ENCODE peak calls at places on chromosomes 11 and 22, in nine cellular contexts. One of them, this sample, is unnamed.
A peak's percentile ranks its signal among the peaks of the same experiment; 100 is the strongest.

GRCh38 chr22:24330636-24331035 is 60.0 kb downstream of the SPECC1L start:
- DNase-seq in activated CD8-positive, alpha-beta memory T cell treated with anti-CD3 and anti-CD28 coated beads, Interleukin-2, amount 50 U/mL, for 48 hours: no peak
- DNase-seq in stimulated activated naive CD8-positive, alpha-beta T cell treated with anti-CD3 and anti-CD28 coated beads, Interleukin-15, Interleukin-2, amounts not matched to agents 100 U/mL and 50 U/mL, for 24 hours: no peak
- DNase-seq in epithelial cell of proximal tubule: no peak
- DNase-seq in fibroblast of lung: no peak
- DNase-seq in Daoy: peak; percentile 11
- DNase-seq in substantia nigra: no peak
- DNase-seq in neuronal stem cell: no peak
- DNase-seq in Caki2: no peak
- DNase-seq in this sample: no peak

GRCh38 chr22:42313204-42313603 is 42.8 kb upstream of the TCF20 start:
- DNase-seq in activated CD8-positive, alpha-beta memory T cell treated with anti-CD3 and anti-CD28 coated beads, Interleukin-2, amount 50 U/mL, for 48 hours: no peak
- DNase-seq in stimulated activated naive CD8-positive, alpha-beta T cell treated with anti-CD3 and anti-CD28 coated beads, Interleukin-15, Interleukin-2, amounts not matched to agents 100 U/mL and 50 U/mL, for 24 hours: no peak
- DNase-seq in epithelial cell of proximal tubule: no peak
- DNase-seq in fibroblast of lung: no peak
- DNase-seq in Daoy: peak; percentile 20
- DNase-seq in substantia nigra: no peak
- DNase-seq in neuronal stem cell: no peak
- DNase-seq in Caki2: no peak
- DNase-seq in this sample: no peak

GRCh38 chr22:20514658-20515406 is 7.4 kb downstream of the MED15 start:
- DNase-seq in activated CD8-positive, alpha-beta memory T cell treated with anti-CD3 and anti-CD28 coated beads, Interleukin-2, amount 50 U/mL, for 48 hours: no peak
- DNase-seq in stimulated activated naive CD8-positive, alpha-beta T cell treated with anti-CD3 and anti-CD28 coated beads, Interleukin-15, Interleukin-2, amounts not matched to agents 100 U/mL and 50 U/mL, for 24 hours: no peak
- DNase-seq in epithelial cell of proximal tubule: no peak
- DNase-seq in fibroblast of lung: peak; percentile 87
- DNase-seq in Daoy: peak; percentile 74
- DNase-seq in substantia nigra: no peak
- DNase-seq in neuronal stem cell: no peak
- DNase-seq in Caki2: peak; percentile 44
- DNase-seq in this sample: no peak

GRCh38 chr11:29127456-29127855 is 889.4 kb downstream of the KCNA4 start:
- DNase-seq in activated CD8-positive, alpha-beta memory T cell treated with anti-CD3 and anti-CD28 coated beads, Interleukin-2, amount 50 U/mL, for 48 hours: no peak
- DNase-seq in stimulated activated naive CD8-positive, alpha-beta T cell treated with anti-CD3 and anti-CD28 coated beads, Interleukin-15, Interleukin-2, amounts not matched to agents 100 U/mL and 50 U/mL, for 24 hours: no peak
- DNase-seq in epithelial cell of proximal tubule: peak; percentile 50
- DNase-seq in fibroblast of lung: no peak
- DNase-seq in Daoy: no peak
- DNase-seq in substantia nigra: no peak
- DNase-seq in neuronal stem cell: no peak
- DNase-seq in Caki2: peak; percentile 19
- DNase-seq in this sample: no peak

GRCh38 chr11:9573775-9574555 is 495 bp downstream of the WEE1 start:
- DNase-seq in activated CD8-positive, alpha-beta memory T cell treated with anti-CD3 and anti-CD28 coated beads, Interleukin-2, amount 50 U/mL, for 48 hours: no peak
- DNase-seq in stimulated activated naive CD8-positive, alpha-beta T cell treated with anti-CD3 and anti-CD28 coated beads, Interleukin-15, Interleukin-2, amounts not matched to agents 100 U/mL and 50 U/mL, for 24 hours: peak; percentile 34
- DNase-seq in epithelial cell of proximal tubule: no peak
- DNase-seq in fibroblast of lung: no peak
- DNase-seq in Daoy: peak; percentile 26
- DNase-seq in substantia nigra: no peak
- DNase-seq in neuronal stem cell: no peak
- DNase-seq in Caki2: no peak
- DNase-seq in this sample: no peak

GRCh38 chr11:45089251-45089650 is 57.2 kb upstream of the PRDM11 start:
- DNase-seq in activated CD8-positive, alpha-beta memory T cell treated with anti-CD3 and anti-CD28 coated beads, Interleukin-2, amount 50 U/mL, for 48 hours: no peak
- DNase-seq in stimulated activated naive CD8-positive, alpha-beta T cell treated with anti-CD3 and anti-CD28 coated beads, Interleukin-15, Interleukin-2, amounts not matched to agents 100 U/mL and 50 U/mL, for 24 hours: no peak
- DNase-seq in epithelial cell of proximal tubule: no peak
- DNase-seq in fibroblast of lung: peak; percentile 99
- DNase-seq in Daoy: peak; percentile 62
- DNase-seq in substantia nigra: no peak
- DNase-seq in neuronal stem cell: no peak
- DNase-seq in Caki2: no peak
- DNase-seq in this sample: no peak

GRCh38 chr11:76233936-76234703 is 27.8 kb upstream of the WNT11 start:
- DNase-seq in activated CD8-positive, alpha-beta memory T cell treated with anti-CD3 and anti-CD28 coated beads, Interleukin-2, amount 50 U/mL, for 48 hours: no peak
- DNase-seq in stimulated activated naive CD8-positive, alpha-beta T cell treated with anti-CD3 and anti-CD28 coated beads, Interleukin-15, Interleukin-2, amounts not matched to agents 100 U/mL and 50 U/mL, for 24 hours: peak; percentile 47
- DNase-seq in epithelial cell of proximal tubule: no peak
- DNase-seq in fibroblast of lung: peak; percentile 44
- DNase-seq in Daoy: peak; percentile 59
- DNase-seq in substantia nigra: no peak
- DNase-seq in neuronal stem cell: no peak
- DNase-seq in Caki2: no peak
- DNase-seq in this sample: peak; percentile 82

GRCh38 chr11:67632175-67632981 is 2.6 kb upstream of the NUDT8 start:
- DNase-seq in activated CD8-positive, alpha-beta memory T cell treated with anti-CD3 and anti-CD28 coated beads, Interleukin-2, amount 50 U/mL, for 48 hours: no peak
- DNase-seq in stimulated activated naive CD8-positive, alpha-beta T cell treated with anti-CD3 and anti-CD28 coated beads, Interleukin-15, Interleukin-2, amounts not matched to agents 100 U/mL and 50 U/mL, for 24 hours: no peak
- DNase-seq in epithelial cell of proximal tubule: no peak
- DNase-seq in fibroblast of lung: no peak
- DNase-seq in Daoy: no peak
- DNase-seq in substantia nigra: no peak
- DNase-seq in neuronal stem cell: no peak
- DNase-seq in Caki2: no peak
- DNase-seq in this sample: peak; percentile 52

GRCh38 chr11:44899959-44900358 is 50.7 kb downstream of the TP53I11 start:
- DNase-seq in activated CD8-positive, alpha-beta memory T cell treated with anti-CD3 and anti-CD28 coated beads, Interleukin-2, amount 50 U/mL, for 48 hours: peak; percentile 68
- DNase-seq in stimulated activated naive CD8-positive, alpha-beta T cell treated with anti-CD3 and anti-CD28 coated beads, Interleukin-15, Interleukin-2, amounts not matched to agents 100 U/mL and 50 U/mL, for 24 hours: peak; percentile 32
- DNase-seq in epithelial cell of proximal tubule: no peak
- DNase-seq in fibroblast of lung: peak; percentile 60
- DNase-seq in Daoy: peak; percentile 64
- DNase-seq in substantia nigra: no peak
- DNase-seq in neuronal stem cell: no peak
- DNase-seq in Caki2: peak; percentile 44
- DNase-seq in this sample: no peak

GRCh38 chr11:123033895-123034294 is 28.0 kb downstream of the HSPA8 start:
- DNase-seq in activated CD8-positive, alpha-beta memory T cell treated with anti-CD3 and anti-CD28 coated beads, Interleukin-2, amount 50 U/mL, for 48 hours: no peak
- DNase-seq in stimulated activated naive CD8-positive, alpha-beta T cell treated with anti-CD3 and anti-CD28 coated beads, Interleukin-15, Interleukin-2, amounts not matched to agents 100 U/mL and 50 U/mL, for 24 hours: no peak
- DNase-seq in epithelial cell of proximal tubule: no peak
- DNase-seq in fibroblast of lung: no peak
- DNase-seq in Daoy: peak; percentile 54
- DNase-seq in substantia nigra: no peak
- DNase-seq in neuronal stem cell: no peak
- DNase-seq in Caki2: no peak
- DNase-seq in this sample: no peak

GRCh38 chr11:110866081-110866480 is 153.8 kb upstream of the ARHGAP20 start:
- DNase-seq in activated CD8-positive, alpha-beta memory T cell treated with anti-CD3 and anti-CD28 coated beads, Interleukin-2, amount 50 U/mL, for 48 hours: no peak
- DNase-seq in stimulated activated naive CD8-positive, alpha-beta T cell treated with anti-CD3 and anti-CD28 coated beads, Interleukin-15, Interleukin-2, amounts not matched to agents 100 U/mL and 50 U/mL, for 24 hours: no peak
- DNase-seq in epithelial cell of proximal tubule: no peak
- DNase-seq in fibroblast of lung: peak; percentile 15
- DNase-seq in Daoy: no peak
- DNase-seq in substantia nigra: no peak
- DNase-seq in neuronal stem cell: no peak
- DNase-seq in Caki2: no peak
- DNase-seq in this sample: peak; percentile 62

GRCh38 chr11:61848631-61849030 is 20.5 kb downstream of the FADS2 start:
- DNase-seq in activated CD8-positive, alpha-beta memory T cell treated with anti-CD3 and anti-CD28 coated beads, Interleukin-2, amount 50 U/mL, for 48 hours: no peak
- DNase-seq in stimulated activated naive CD8-positive, alpha-beta T cell treated with anti-CD3 and anti-CD28 coated beads, Interleukin-15, Interleukin-2, amounts not matched to agents 100 U/mL and 50 U/mL, for 24 hours: no peak
- DNase-seq in epithelial cell of proximal tubule: no peak
- DNase-seq in fibroblast of lung: no peak
- DNase-seq in Daoy: no peak
- DNase-seq in substantia nigra: no peak
- DNase-seq in neuronal stem cell: no peak
- DNase-seq in Caki2: no peak
- DNase-seq in this sample: no peak

GRCh38 chr11:69044111-69045013 is 4.4 kb upstream of the TPCN2 start:
- DNase-seq in activated CD8-positive, alpha-beta memory T cell treated with anti-CD3 and anti-CD28 coated beads, Interleukin-2, amount 50 U/mL, for 48 hours: no peak
- DNase-seq in stimulated activated naive CD8-positive, alpha-beta T cell treated with anti-CD3 and anti-CD28 coated beads, Interleukin-15, Interleukin-2, amounts not matched to agents 100 U/mL and 50 U/mL, for 24 hours: peak; percentile 37
- DNase-seq in epithelial cell of proximal tubule: peak; percentile 47
- DNase-seq in fibroblast of lung: peak; percentile 83
- DNase-seq in Daoy: peak; percentile 72
- DNase-seq in substantia nigra: no peak
- DNase-seq in neuronal stem cell: peak; percentile 43
- DNase-seq in Caki2: peak; percentile 74
- DNase-seq in this sample: peak; percentile 91

GRCh38 chr22:22201185-22201924 is 43.2 kb upstream of the VPREB1 start:
- DNase-seq in activated CD8-positive, alpha-beta memory T cell treated with anti-CD3 and anti-CD28 coated beads, Interleukin-2, amount 50 U/mL, for 48 hours: no peak
- DNase-seq in stimulated activated naive CD8-positive, alpha-beta T cell treated with anti-CD3 and anti-CD28 coated beads, Interleukin-15, Interleukin-2, amounts not matched to agents 100 U/mL and 50 U/mL, for 24 hours: peak; percentile 75
- DNase-seq in epithelial cell of proximal tubule: no peak
- DNase-seq in fibroblast of lung: peak; percentile 37
- DNase-seq in Daoy: peak; percentile 46
- DNase-seq in substantia nigra: no peak
- DNase-seq in neuronal stem cell: peak; percentile 37
- DNase-seq in Caki2: no peak
- DNase-seq in this sample: peak; percentile 63

GRCh38 chr11:20387262-20388095 is at the start of gene PRMT3:
- DNase-seq in activated CD8-positive, alpha-beta memory T cell treated with anti-CD3 and anti-CD28 coated beads, Interleukin-2, amount 50 U/mL, for 48 hours: peak; percentile 98
- DNase-seq in stimulated activated naive CD8-positive, alpha-beta T cell treated with anti-CD3 and anti-CD28 coated beads, Interleukin-15, Interleukin-2, amounts not matched to agents 100 U/mL and 50 U/mL, for 24 hours: peak; percentile 97
- DNase-seq in epithelial cell of proximal tubule: peak; percentile 19
- DNase-seq in fibroblast of lung: peak; percentile 95
- DNase-seq in Daoy: peak; percentile 97
- DNase-seq in substantia nigra: peak; percentile 90
- DNase-seq in neuronal stem cell: peak; percentile 96
- DNase-seq in Caki2: peak; percentile 95
- DNase-seq in this sample: peak; percentile 97

GRCh38 chr11:36540998-36541397 is 26.8 kb upstream of the RAG1 start:
- DNase-seq in activated CD8-positive, alpha-beta memory T cell treated with anti-CD3 and anti-CD28 coated beads, Interleukin-2, amount 50 U/mL, for 48 hours: no peak
- DNase-seq in stimulated activated naive CD8-positive, alpha-beta T cell treated with anti-CD3 and anti-CD28 coated beads, Interleukin-15, Interleukin-2, amounts not matched to agents 100 U/mL and 50 U/mL, for 24 hours: peak; percentile 10
- DNase-seq in epithelial cell of proximal tubule: peak; percentile 19
- DNase-seq in fibroblast of lung: peak; percentile 51
- DNase-seq in Daoy: peak; percentile 36
- DNase-seq in substantia nigra: no peak
- DNase-seq in neuronal stem cell: no peak
- DNase-seq in Caki2: no peak
- DNase-seq in this sample: peak; percentile 72

GRCh38 chr22:23192133-23192532 is 11.8 kb downstream of the BCR start:
- DNase-seq in activated CD8-positive, alpha-beta memory T cell treated with anti-CD3 and anti-CD28 coated beads, Interleukin-2, amount 50 U/mL, for 48 hours: no peak
- DNase-seq in stimulated activated naive CD8-positive, alpha-beta T cell treated with anti-CD3 and anti-CD28 coated beads, Interleukin-15, Interleukin-2, amounts not matched to agents 100 U/mL and 50 U/mL, for 24 hours: no peak
- DNase-seq in epithelial cell of proximal tubule: no peak
- DNase-seq in fibroblast of lung: no peak
- DNase-seq in Daoy: no peak
- DNase-seq in substantia nigra: no peak
- DNase-seq in neuronal stem cell: no peak
- DNase-seq in Caki2: no peak
- DNase-seq in this sample: no peak

GRCh38 chr22:35688913-35689675 is 28.6 kb upstream of the APOL5 start:
- DNase-seq in activated CD8-positive, alpha-beta memory T cell treated with anti-CD3 and anti-CD28 coated beads, Interleukin-2, amount 50 U/mL, for 48 hours: no peak
- DNase-seq in stimulated activated naive CD8-positive, alpha-beta T cell treated with anti-CD3 and anti-CD28 coated beads, Interleukin-15, Interleukin-2, amounts not matched to agents 100 U/mL and 50 U/mL, for 24 hours: no peak
- DNase-seq in epithelial cell of proximal tubule: no peak
- DNase-seq in fibroblast of lung: no peak
- DNase-seq in Daoy: peak; percentile 37
- DNase-seq in substantia nigra: no peak
- DNase-seq in neuronal stem cell: no peak
- DNase-seq in Caki2: no peak
- DNase-seq in this sample: no peak

GRCh38 chr22:44578516-44579230 is 80.6 kb upstream of the RTL6 start:
- DNase-seq in activated CD8-positive, alpha-beta memory T cell treated with anti-CD3 and anti-CD28 coated beads, Interleukin-2, amount 50 U/mL, for 48 hours: no peak
- DNase-seq in stimulated activated naive CD8-positive, alpha-beta T cell treated with anti-CD3 and anti-CD28 coated beads, Interleukin-15, Interleukin-2, amounts not matched to agents 100 U/mL and 50 U/mL, for 24 hours: no peak
- DNase-seq in epithelial cell of proximal tubule: no peak
- DNase-seq in fibroblast of lung: no peak
- DNase-seq in Daoy: no peak
- DNase-seq in substantia nigra: no peak
- DNase-seq in neuronal stem cell: no peak
- DNase-seq in Caki2: no peak
- DNase-seq in this sample: peak; percentile 35

GRCh38 chr22:29351891-29352290 is 36.4 kb upstream of the RASL10A start:
- DNase-seq in activated CD8-positive, alpha-beta memory T cell treated with anti-CD3 and anti-CD28 coated beads, Interleukin-2, amount 50 U/mL, for 48 hours: no peak
- DNase-seq in stimulated activated naive CD8-positive, alpha-beta T cell treated with anti-CD3 and anti-CD28 coated beads, Interleukin-15, Interleukin-2, amounts not matched to agents 100 U/mL and 50 U/mL, for 24 hours: no peak
- DNase-seq in epithelial cell of proximal tubule: no peak
- DNase-seq in fibroblast of lung: no peak
- DNase-seq in Daoy: no peak
- DNase-seq in substantia nigra: no peak
- DNase-seq in neuronal stem cell: no peak
- DNase-seq in Caki2: no peak
- DNase-seq in this sample: no peak

GRCh38 chr11:133163463-133164419 is 368.6 kb downstream of the OPCML start:
- DNase-seq in activated CD8-positive, alpha-beta memory T cell treated with anti-CD3 and anti-CD28 coated beads, Interleukin-2, amount 50 U/mL, for 48 hours: no peak
- DNase-seq in stimulated activated naive CD8-positive, alpha-beta T cell treated with anti-CD3 and anti-CD28 coated beads, Interleukin-15, Interleukin-2, amounts not matched to agents 100 U/mL and 50 U/mL, for 24 hours: no peak
- DNase-seq in epithelial cell of proximal tubule: peak; percentile 15
- DNase-seq in fibroblast of lung: peak; percentile 45
- DNase-seq in Daoy: peak; percentile 53
- DNase-seq in substantia nigra: no peak
- DNase-seq in neuronal stem cell: peak; percentile 46
- DNase-seq in Caki2: peak; percentile 25
- DNase-seq in this sample: no peak

GRCh38 chr11:64692764-64693331 is 30.1 kb downstream of the NRXN2 start:
- DNase-seq in activated CD8-positive, alpha-beta memory T cell treated with anti-CD3 and anti-CD28 coated beads, Interleukin-2, amount 50 U/mL, for 48 hours: no peak
- DNase-seq in stimulated activated naive CD8-positive, alpha-beta T cell treated with anti-CD3 and anti-CD28 coated beads, Interleukin-15, Interleukin-2, amounts not matched to agents 100 U/mL and 50 U/mL, for 24 hours: no peak
- DNase-seq in epithelial cell of proximal tubule: no peak
- DNase-seq in fibroblast of lung: no peak
- DNase-seq in Daoy: no peak
- DNase-seq in substantia nigra: no peak
- DNase-seq in neuronal stem cell: no peak
- DNase-seq in Caki2: no peak
- DNase-seq in this sample: no peak

GRCh38 chr11:73749118-73749517 is 11.8 kb downstream of the RAB6A start:
- DNase-seq in activated CD8-positive, alpha-beta memory T cell treated with anti-CD3 and anti-CD28 coated beads, Interleukin-2, amount 50 U/mL, for 48 hours: no peak
- DNase-seq in stimulated activated naive CD8-positive, alpha-beta T cell treated with anti-CD3 and anti-CD28 coated beads, Interleukin-15, Interleukin-2, amounts not matched to agents 100 U/mL and 50 U/mL, for 24 hours: no peak
- DNase-seq in epithelial cell of proximal tubule: no peak
- DNase-seq in fibroblast of lung: no peak
- DNase-seq in Daoy: no peak
- DNase-seq in substantia nigra: no peak
- DNase-seq in neuronal stem cell: no peak
- DNase-seq in Caki2: no peak
- DNase-seq in this sample: no peak

GRCh38 chr11:65871811-65872548 is 620 bp downstream of the EFEMP2 start:
- DNase-seq in activated CD8-positive, alpha-beta memory T cell treated with anti-CD3 and anti-CD28 coated beads, Interleukin-2, amount 50 U/mL, for 48 hours: no peak
- DNase-seq in stimulated activated naive CD8-positive, alpha-beta T cell treated with anti-CD3 and anti-CD28 coated beads, Interleukin-15, Interleukin-2, amounts not matched to agents 100 U/mL and 50 U/mL, for 24 hours: no peak
- DNase-seq in epithelial cell of proximal tubule: no peak
- DNase-seq in fibroblast of lung: peak; percentile 41
- DNase-seq in Daoy: no peak
- DNase-seq in substantia nigra: no peak
- DNase-seq in neuronal stem cell: peak; percentile 23
- DNase-seq in Caki2: no peak
- DNase-seq in this sample: peak; percentile 78

GRCh38 chr11:68904458-68904847 is 762 bp downstream of the IGHMBP2 start:
- DNase-seq in activated CD8-positive, alpha-beta memory T cell treated with anti-CD3 and anti-CD28 coated beads, Interleukin-2, amount 50 U/mL, for 48 hours: no peak
- DNase-seq in stimulated activated naive CD8-positive, alpha-beta T cell treated with anti-CD3 and anti-CD28 coated beads, Interleukin-15, Interleukin-2, amounts not matched to agents 100 U/mL and 50 U/mL, for 24 hours: no peak
- DNase-seq in epithelial cell of proximal tubule: no peak
- DNase-seq in fibroblast of lung: no peak
- DNase-seq in Daoy: peak; percentile 27
- DNase-seq in substantia nigra: no peak
- DNase-seq in neuronal stem cell: peak; percentile 5
- DNase-seq in Caki2: peak; percentile 8
- DNase-seq in this sample: no peak

GRCh38 chr11:76599041-76600013 is 71.2 kb downstream of the LRRC32 start:
- DNase-seq in activated CD8-positive, alpha-beta memory T cell treated with anti-CD3 and anti-CD28 coated beads, Interleukin-2, amount 50 U/mL, for 48 hours: no peak
- DNase-seq in stimulated activated naive CD8-positive, alpha-beta T cell treated with anti-CD3 and anti-CD28 coated beads, Interleukin-15, Interleukin-2, amounts not matched to agents 100 U/mL and 50 U/mL, for 24 hours: no peak
- DNase-seq in epithelial cell of proximal tubule: no peak
- DNase-seq in fibroblast of lung: no peak
- DNase-seq in Daoy: peak; percentile 90
- DNase-seq in substantia nigra: no peak
- DNase-seq in neuronal stem cell: no peak
- DNase-seq in Caki2: no peak
- DNase-seq in this sample: peak; percentile 97

GRCh38 chr11:105861225-105861624 is 160.8 kb downstream of the MSANTD4 start:
- DNase-seq in activated CD8-positive, alpha-beta memory T cell treated with anti-CD3 and anti-CD28 coated beads, Interleukin-2, amount 50 U/mL, for 48 hours: no peak
- DNase-seq in stimulated activated naive CD8-positive, alpha-beta T cell treated with anti-CD3 and anti-CD28 coated beads, Interleukin-15, Interleukin-2, amounts not matched to agents 100 U/mL and 50 U/mL, for 24 hours: no peak
- DNase-seq in epithelial cell of proximal tubule: no peak
- DNase-seq in fibroblast of lung: peak; percentile 27
- DNase-seq in Daoy: no peak
- DNase-seq in substantia nigra: no peak
- DNase-seq in neuronal stem cell: no peak
- DNase-seq in Caki2: peak; percentile 5
- DNase-seq in this sample: no peak

GRCh38 chr11:95788921-95789505 is 569 bp downstream of the FAM76B start:
- DNase-seq in activated CD8-positive, alpha-beta memory T cell treated with anti-CD3 and anti-CD28 coated beads, Interleukin-2, amount 50 U/mL, for 48 hours: no peak
- DNase-seq in stimulated activated naive CD8-positive, alpha-beta T cell treated with anti-CD3 and anti-CD28 coated beads, Interleukin-15, Interleukin-2, amounts not matched to agents 100 U/mL and 50 U/mL, for 24 hours: peak; percentile 40
- DNase-seq in epithelial cell of proximal tubule: no peak
- DNase-seq in fibroblast of lung: peak; percentile 39
- DNase-seq in Daoy: peak; percentile 28
- DNase-seq in substantia nigra: no peak
- DNase-seq in neuronal stem cell: peak; percentile 54
- DNase-seq in Caki2: peak; percentile 39
- DNase-seq in this sample: peak; percentile 82

GRCh38 chr11:7892751-7893356 is 38.2 kb downstream of the OR10A6 start:
- DNase-seq in activated CD8-positive, alpha-beta memory T cell treated with anti-CD3 and anti-CD28 coated beads, Interleukin-2, amount 50 U/mL, for 48 hours: no peak
- DNase-seq in stimulated activated naive CD8-positive, alpha-beta T cell treated with anti-CD3 and anti-CD28 coated beads, Interleukin-15, Interleukin-2, amounts not matched to agents 100 U/mL and 50 U/mL, for 24 hours: no peak
- DNase-seq in epithelial cell of proximal tubule: no peak
- DNase-seq in fibroblast of lung: peak; percentile 83
- DNase-seq in Daoy: peak; percentile 35
- DNase-seq in substantia nigra: no peak
- DNase-seq in neuronal stem cell: peak; percentile 35
- DNase-seq in Caki2: peak; percentile 36
- DNase-seq in this sample: no peak